ENCODE peak calls at places on chromosomes 12 and 14, in five cellular contexts. F is GM23338, U is esophagus muscularis mucosa, G is HCT116, L is spleen. I is an unnamed sample.

GRCh38 chr12:52132754-52133161 is 53.3 kb downstream of the SMIM41 start:
- DNase-seq in F (no peak), U (no peak), G (no peak), L (peak; percentile 20), I (no peak)

GRCh38 chr12:13764748-13765147 is 216.7 kb downstream of the GRIN2B start:
- DNase-seq in F (no peak), U (no peak), G (no peak), L (no peak), I (no peak)

GRCh38 chr14:66802962-66803361 is 295.0 kb downstream of the GPHN start:
- DNase-seq in F (no peak), U (no peak), G (no peak), L (no peak), I (no peak)

GRCh38 chr14:26204954-26205479 is 392.8 kb downstream of the NOVA1 start:
- DNase-seq in F (peak; percentile 71), U (no peak), G (no peak), L (peak; percentile 70), I (peak; percentile 25)

GRCh38 chr12:52231305-52232232 is 1.5 kb upstream of the KRT7 start:
- DNase-seq in F (no peak), U (no peak), G (no peak), L (peak; percentile 47), I (no peak)

GRCh38 chr12:7605900-7606465 is 59.7 kb downstream of the APOBEC1 start:
- DNase-seq in F (no peak), U (no peak), G (no peak), L (no peak), I (no peak)

GRCh38 chr12:96104566-96104965 is 69.2 kb upstream of the LTA4H start:
- DNase-seq in F (no peak), U (no peak), G (no peak), L (no peak), I (no peak)

GRCh38 chr12:14567311-14568195 is at the start of gene PLBD1:
- DNase-seq in F (peak; percentile 88), U (no peak), G (no peak), L (peak; percentile 90), I (peak; percentile 77)

GRCh38 chr14:89249296-89249565 is 167.8 kb downstream of the FOXN3 start:
- DNase-seq in F (peak; percentile 60), U (no peak), G (no peak), L (no peak), I (no peak)

GRCh38 chr14:34190746-34191145 is 239.9 kb upstream of the EGLN3 start:
- DNase-seq in F (no peak), U (no peak), G (no peak), L (no peak), I (no peak)

GRCh38 chr14:68168460-68169109 is 349.0 kb downstream of the RAD51B start:
- DNase-seq in F (no peak), U (no peak), G (no peak), L (no peak), I (no peak)

GRCh38 chr12:120399531-120399930 is 30.6 kb upstream of the MSI1 start:
- DNase-seq in F (no peak), U (no peak), G (no peak), L (no peak), I (no peak)

GRCh38 chr12:120402217-120402616 is 33.3 kb upstream of the MSI1 start:
- DNase-seq in F (peak; percentile 83), U (no peak), G (no peak), L (no peak), I (no peak)

GRCh38 chr12:120394483-120395367 is 25.8 kb upstream of the MSI1 start:
- DNase-seq in F (peak; percentile 94), U (no peak), G (no peak), L (no peak), I (peak; percentile 91)

DNA sequence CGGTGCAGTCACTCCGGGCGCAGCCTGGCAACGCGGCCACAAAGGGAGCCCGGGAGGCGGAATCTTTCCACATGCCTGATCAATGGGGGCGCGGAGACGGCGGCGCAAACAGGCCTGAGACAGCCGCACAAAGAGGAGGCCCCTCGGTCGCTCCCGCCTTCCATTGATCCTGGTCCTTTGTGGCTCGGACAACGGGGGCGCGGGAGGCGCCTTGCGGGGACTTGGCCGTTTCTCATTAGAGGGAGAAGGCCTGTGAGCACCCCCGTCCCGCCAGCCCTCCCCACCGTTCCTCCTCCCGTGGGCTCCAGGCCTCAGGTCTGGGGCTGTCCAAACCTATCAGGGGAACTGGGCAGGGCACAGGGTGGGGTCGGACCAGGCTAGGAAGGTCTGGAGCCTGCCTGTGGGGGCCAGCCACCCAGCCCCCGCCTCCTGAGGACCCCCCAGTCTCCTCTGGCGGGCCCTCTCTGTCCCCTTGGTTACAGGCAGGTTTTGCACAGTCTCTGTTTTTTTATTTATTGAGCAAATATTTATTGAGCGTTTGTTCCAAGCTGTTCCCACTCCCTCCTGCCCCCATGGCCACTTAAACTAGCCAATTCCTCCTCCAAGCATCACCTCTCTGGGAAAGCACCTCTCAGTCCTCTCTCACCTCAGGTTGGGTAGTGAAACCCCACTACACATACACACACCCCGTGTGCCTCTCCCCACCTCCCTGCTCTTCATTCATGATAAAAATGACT is 29.0 kb upstream of the MSI1 start:
- DNase-seq in F (peak; percentile 69), U (no peak), G (no peak), L (no peak), I (peak; percentile 35)
- TF ChIP-seq POLR2AphosphoS5 in F (no peak), U (no peak), G (no peak), L (no peak), I (no peak)

DNA sequence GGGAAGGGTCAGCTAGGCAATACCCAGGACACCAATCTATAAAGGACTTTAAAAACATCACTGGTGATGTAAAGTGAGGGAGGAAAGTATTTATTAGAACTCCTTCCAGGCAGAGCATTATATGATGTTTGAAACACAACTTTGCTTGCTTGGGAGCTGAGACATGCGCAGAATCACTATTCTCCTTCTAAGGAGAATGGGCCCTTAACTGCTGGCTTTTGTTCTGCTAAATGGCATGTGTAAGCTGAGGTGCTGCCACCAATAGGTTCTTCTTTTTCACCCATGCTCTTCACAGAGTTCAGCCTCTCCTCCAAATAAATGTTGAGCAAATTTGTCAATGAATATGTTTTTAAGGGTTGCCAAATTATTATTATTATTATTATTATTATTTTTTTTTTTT is 3.9 kb downstream of the STAC3 start:
- DNase-seq in F (peak; percentile 81), U (no peak), G (no peak), L (no peak), I (no peak)
- H3K4me3 ChIP-seq in F (no peak overlapping the region), U (no peak overlapping the region), G (no peak overlapping the region), L (no peak overlapping the region), I (no peak overlapping the region)

GRCh38 chr12:77861317-77861716 is 30.6 kb downstream of the NAV3 start:
- DNase-seq in F (no peak), U (no peak), G (no peak), L (no peak), I (no peak)

DNA sequence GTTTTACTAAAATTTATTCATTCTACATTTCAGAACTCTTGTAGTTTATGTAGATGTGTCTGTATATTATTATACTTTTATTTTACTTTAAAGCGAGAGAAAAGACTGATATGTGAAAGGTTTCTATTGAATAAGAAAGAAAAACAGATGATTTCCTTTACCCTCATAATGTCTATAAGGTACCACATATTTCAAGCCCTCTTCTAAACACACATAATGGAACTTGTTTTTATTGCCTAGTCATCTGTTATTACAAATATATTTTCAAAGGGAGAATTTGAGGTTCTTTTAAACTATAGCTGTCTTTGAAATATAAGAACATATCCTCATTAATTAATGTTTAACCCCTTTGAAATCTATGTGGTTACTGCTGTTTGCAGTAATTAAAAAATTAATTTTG is 34.5 kb downstream of the NAV3 start:
- DNase-seq in F (no peak), U (no peak), G (no peak), L (no peak), I (no peak)
- TF ChIP-seq POLR2AphosphoS5 in F (no peak), U (no peak), G (no peak), L (no peak), I (no peak)

GRCh38 chr12:53751336-53752191 is at the start of gene CISTR:
- DNase-seq in F (peak; percentile 80), U (no peak), G (no peak), L (peak; percentile 87), I (no peak)
- H3K4me3 ChIP-seq in F (peak within 1 kb of the TSS; percentile 76), U (peak within 1 kb of the TSS; percentile 70), G (no peak within 1 kb of the TSS), L (peak within 1 kb of the TSS; percentile 37), I (peak within 1 kb of the TSS; percentile 61)

GRCh38 chr14:94138256-94138655 is 8.9 kb upstream of the IFI27L2 start:
- DNase-seq in F (no peak), U (peak; percentile 60), G (no peak), L (no peak), I (no peak)
- TF ChIP-seq POLR2AphosphoS5 in F (no peak), U (no peak), G (no peak), L (no peak), I (no peak)